ENCODE peak calls at places on chromosome 3, in five cellular contexts. One of them, this sample, is unnamed.

GRCh38 chr3:124878561-124879394 is 8.4 kb downstream of the ITGB5 start:
- DNase-seq in HCT116: peak; percentile 89
- DNase-seq in GM12878: no peak
- DNase-seq in SK-N-SH: no peak
- DNase-seq in K562: peak; percentile 77
- DNase-seq in this sample: peak; percentile 99

GRCh38 chr3:17894434-17895060 is 152.1 kb upstream of the TBC1D5 start:
- DNase-seq in GM12878: no peak
- DNase-seq in SK-N-SH: no peak
- DNase-seq in HCT116: peak; percentile 56
- DNase-seq in K562: peak; percentile 17
- DNase-seq in this sample: peak; percentile 2

GRCh38 chr3:70539908-70540307 is 227.5 kb upstream of the MDFIC2 start:
- DNase-seq in GM12878: no peak
- DNase-seq in K562: peak; percentile 7
- DNase-seq in SK-N-SH: no peak
- DNase-seq in HCT116: no peak
- DNase-seq in this sample: no peak

GRCh38 chr3:64992462-64993285 is 304.9 kb upstream of the ADAMTS9 start:
- DNase-seq in GM12878: no peak
- DNase-seq in K562: no peak
- DNase-seq in HCT116: no peak
- DNase-seq in SK-N-SH: no peak
- DNase-seq in this sample: no peak

GRCh38 chr3:58704745-58705144 is 38.2 kb upstream of the FAM3D start:
- DNase-seq in SK-N-SH: no peak
- DNase-seq in HCT116: no peak
- DNase-seq in K562: no peak
- DNase-seq in GM12878: no peak
- DNase-seq in this sample: no peak

GRCh38 chr3:55333923-55334322 is 153.2 kb downstream of the WNT5A start:
- DNase-seq in GM12878: no peak
- DNase-seq in SK-N-SH: no peak
- DNase-seq in K562: no peak
- DNase-seq in HCT116: no peak
- DNase-seq in this sample: no peak

GRCh38 chr3:27655536-27655935 is 66.6 kb downstream of the EOMES start:
- DNase-seq in SK-N-SH: no peak
- DNase-seq in HCT116: no peak
- DNase-seq in GM12878: no peak
- DNase-seq in K562: no peak
- DNase-seq in this sample: no peak

GRCh38 chr3:188000361-188000861 is 153.5 kb upstream of the LPP start:
- DNase-seq in SK-N-SH: no peak
- DNase-seq in HCT116: no peak
- DNase-seq in GM12878: no peak
- DNase-seq in K562: no peak
- DNase-seq in this sample: no peak

GRCh38 chr3:185164428-185165217 is 11.8 kb upstream of the C3orf70 start:
- DNase-seq in K562: no peak
- DNase-seq in GM12878: no peak
- DNase-seq in SK-N-SH: no peak
- DNase-seq in HCT116: no peak
- DNase-seq in this sample: no peak

GRCh38 chr3:15649831-15650230 is 48.3 kb downstream of the BTD start:
- DNase-seq in HCT116: no peak
- DNase-seq in GM12878: no peak
- DNase-seq in SK-N-SH: no peak
- DNase-seq in K562: no peak
- DNase-seq in this sample: no peak

GRCh38 chr3:64405211-64405818 is 180.0 kb upstream of the PRICKLE2 start:
- DNase-seq in SK-N-SH: no peak
- DNase-seq in HCT116: no peak
- DNase-seq in K562: no peak
- DNase-seq in GM12878: no peak
- DNase-seq in this sample: no peak

GRCh38 chr3:31004025-31004678 is 109.7 kb upstream of the GADL1 start:
- DNase-seq in HCT116: no peak
- DNase-seq in GM12878: no peak
- DNase-seq in K562: no peak
- DNase-seq in SK-N-SH: peak; percentile 9
- DNase-seq in this sample: no peak

GRCh38 chr3:124791142-124791541 is 60.9 kb downstream of the UMPS start:
- DNase-seq in SK-N-SH: no peak
- DNase-seq in GM12878: no peak
- DNase-seq in HCT116: no peak
- DNase-seq in K562: no peak
- DNase-seq in this sample: no peak

GRCh38 chr3:69921651-69922050 is 77.9 kb upstream of the SAMMSON start:
- DNase-seq in K562: no peak
- DNase-seq in SK-N-SH: no peak
- DNase-seq in GM12878: no peak
- DNase-seq in HCT116: no peak
- DNase-seq in this sample: no peak

GRCh38 chr3:66344391-66344811 is 123.6 kb downstream of the SLC25A26 start:
- DNase-seq in HCT116: no peak
- DNase-seq in K562: no peak
- DNase-seq in SK-N-SH: no peak
- DNase-seq in GM12878: no peak
- DNase-seq in this sample: no peak

GRCh38 chr3:65551945-65552344 is 486.8 kb downstream of the MAGI1 start:
- DNase-seq in HCT116: no peak
- DNase-seq in K562: no peak
- DNase-seq in SK-N-SH: no peak
- DNase-seq in GM12878: no peak
- DNase-seq in this sample: no peak

GRCh38 chr3:127449489-127450212 is 140.9 kb downstream of the TPRA1 start:
- DNase-seq in HCT116: no peak
- DNase-seq in GM12878: no peak
- DNase-seq in SK-N-SH: no peak
- DNase-seq in K562: no peak
- DNase-seq in this sample: no peak

GRCh38 chr3:171825222-171825828 is 15.0 kb upstream of the PLD1 start:
- DNase-seq in K562: no peak
- DNase-seq in HCT116: no peak
- DNase-seq in GM12878: no peak
- DNase-seq in SK-N-SH: no peak
- DNase-seq in this sample: no peak

GRCh38 chr3:134149286-134149685 is 101.4 kb downstream of the RYK start:
- DNase-seq in HCT116: no peak
- DNase-seq in SK-N-SH: no peak
- DNase-seq in K562: no peak
- DNase-seq in GM12878: no peak
- DNase-seq in this sample: no peak

GRCh38 chr3:120324185-120324584 is 25.0 kb downstream of the LRRC58 start:
- DNase-seq in GM12878: no peak
- DNase-seq in K562: no peak
- DNase-seq in HCT116: no peak
- DNase-seq in SK-N-SH: no peak
- DNase-seq in this sample: no peak

GRCh38 chr3:188518416-188518815 is 364.5 kb downstream of the LPP start:
- DNase-seq in HCT116: no peak
- DNase-seq in SK-N-SH: no peak
- DNase-seq in K562: no peak
- DNase-seq in GM12878: no peak
- DNase-seq in this sample: no peak

GRCh38 chr3:18300916-18301315 is 124.2 kb downstream of the SATB1 start:
- DNase-seq in GM12878: no peak
- DNase-seq in SK-N-SH: no peak
- DNase-seq in K562: no peak
- DNase-seq in HCT116: no peak
- DNase-seq in this sample: no peak

GRCh38 chr3:42019953-42020260 is 58.0 kb upstream of the ULK4 start:
- DNase-seq in SK-N-SH: no peak
- DNase-seq in GM12878: no peak
- DNase-seq in K562: no peak
- DNase-seq in HCT116: no peak
- DNase-seq in this sample: no peak
- H3K4me1 ChIP-seq in SK-N-SH: peaks cover 17% of the 10 kb centered on the region
- H3K4me1 ChIP-seq in GM12878: peaks cover 20% of the 10 kb centered on the region
- H3K4me1 ChIP-seq in K562: peaks cover 29% of the 10 kb centered on the region
- H3K4me1 ChIP-seq in HCT116: peaks cover 42% of the 10 kb centered on the region
- H3K4me1 ChIP-seq in this sample: peaks cover 67% of the 10 kb centered on the region

GRCh38 chr3:132435239-132435910 is 18.1 kb downstream of the DNAJC13 start:
- DNase-seq in SK-N-SH: no peak
- DNase-seq in K562: no peak
- DNase-seq in GM12878: no peak
- DNase-seq in HCT116: no peak
- DNase-seq in this sample: no peak
- H3K27ac ChIP-seq in SK-N-SH: peak overlapping the region; percentile 47
- H3K27ac ChIP-seq in K562: no peak overlapping the region
- H3K27ac ChIP-seq in GM12878: no peak overlapping the region
- H3K27ac ChIP-seq in HCT116: no peak overlapping the region
- H3K27ac ChIP-seq in this sample: no peak overlapping the region

GRCh38 chr3:196969660-196970546 is 1.3 kb upstream of the PIGZ start:
- DNase-seq in SK-N-SH: peak; percentile 97
- DNase-seq in HCT116: no peak
- DNase-seq in GM12878: no peak
- DNase-seq in K562: peak; percentile 89
- DNase-seq in this sample: no peak
- TF ChIP-seq SIN3A in SK-N-SH: no peak
- TF ChIP-seq SIN3A in HCT116: no peak
- TF ChIP-seq SIN3A in GM12878: no peak
- TF ChIP-seq SIN3A in K562: peak; percentile 42
- TF ChIP-seq SIN3A in this sample: peak; percentile 82

DNA sequence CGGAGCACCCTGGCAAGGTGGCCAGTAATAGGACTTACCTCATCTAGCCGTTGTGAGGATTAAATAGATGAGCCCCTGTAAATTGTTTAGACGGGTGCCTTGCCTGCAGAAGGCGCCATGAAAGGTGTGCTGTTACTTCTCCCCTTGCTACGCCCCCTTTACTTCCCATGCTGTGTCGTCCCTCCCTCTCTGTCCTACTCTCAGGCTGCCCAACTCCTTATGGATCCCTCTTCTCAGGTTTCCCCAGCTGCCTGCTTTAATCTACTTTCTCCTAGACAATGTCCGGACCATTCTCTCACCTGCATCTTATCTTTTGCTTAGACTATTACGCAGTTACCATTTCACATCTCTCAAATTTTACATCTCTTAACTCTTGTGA is 1.7 kb upstream of the FBXW12 start:
- DNase-seq in GM12878: no peak
- DNase-seq in K562: no peak
- DNase-seq in HCT116: no peak
- DNase-seq in SK-N-SH: no peak
- DNase-seq in this sample: no peak
- H3K4me1 ChIP-seq in GM12878: no peaks in the 10 kb centered on the region
- H3K4me1 ChIP-seq in K562: peaks cover 3% of the 10 kb centered on the region
- H3K4me1 ChIP-seq in HCT116: peaks cover 2% of the 10 kb centered on the region
- H3K4me1 ChIP-seq in SK-N-SH: peaks cover 33% of the 10 kb centered on the region
- H3K4me1 ChIP-seq in this sample: no peaks in the 10 kb centered on the region

GRCh38 chr3:170566413-170566812 is 19.5 kb downstream of the SLC7A14 start:
- DNase-seq in K562: no peak
- DNase-seq in GM12878: no peak
- DNase-seq in HCT116: no peak
- DNase-seq in SK-N-SH: no peak
- DNase-seq in this sample: no peak

GRCh38 chr3:170563712-170564423 is 22.0 kb downstream of the SLC7A14 start:
- DNase-seq in GM12878: peak; percentile 23
- DNase-seq in K562: no peak
- DNase-seq in HCT116: no peak
- DNase-seq in SK-N-SH: peak; percentile 70
- DNase-seq in this sample: no peak

GRCh38 chr3:170562080-170562479 is 23.8 kb downstream of the SLC7A14 start:
- DNase-seq in K562: no peak
- DNase-seq in HCT116: no peak
- DNase-seq in GM12878: no peak
- DNase-seq in SK-N-SH: no peak
- DNase-seq in this sample: no peak

GRCh38 chr3:170564664-170565063 is 21.2 kb downstream of the SLC7A14 start:
- DNase-seq in SK-N-SH: no peak
- DNase-seq in HCT116: no peak
- DNase-seq in GM12878: no peak
- DNase-seq in K562: no peak
- DNase-seq in this sample: no peak

GRCh38 chr3:170565495-170565894 is 20.4 kb downstream of the SLC7A14 start:
- DNase-seq in SK-N-SH: no peak
- DNase-seq in GM12878: no peak
- DNase-seq in K562: no peak
- DNase-seq in HCT116: no peak
- DNase-seq in this sample: no peak
- H3K27ac ChIP-seq in SK-N-SH: no peak overlapping the region
- H3K27ac ChIP-seq in GM12878: no peak overlapping the region
- H3K27ac ChIP-seq in K562: no peak overlapping the region
- H3K27ac ChIP-seq in HCT116: no peak overlapping the region
- H3K27ac ChIP-seq in this sample: no peak overlapping the region

GRCh38 chr3:48564022-48564421 is 441 bp upstream of the UCN2 start:
- DNase-seq in K562: no peak
- DNase-seq in GM12878: no peak
- DNase-seq in HCT116: peak; percentile 35
- DNase-seq in SK-N-SH: no peak
- DNase-seq in this sample: no peak
- TF ChIP-seq SIN3A in K562: no peak
- TF ChIP-seq SIN3A in GM12878: no peak
- TF ChIP-seq SIN3A in HCT116: no peak
- TF ChIP-seq SIN3A in SK-N-SH: no peak
- TF ChIP-seq SIN3A in this sample: no peak

DNA sequence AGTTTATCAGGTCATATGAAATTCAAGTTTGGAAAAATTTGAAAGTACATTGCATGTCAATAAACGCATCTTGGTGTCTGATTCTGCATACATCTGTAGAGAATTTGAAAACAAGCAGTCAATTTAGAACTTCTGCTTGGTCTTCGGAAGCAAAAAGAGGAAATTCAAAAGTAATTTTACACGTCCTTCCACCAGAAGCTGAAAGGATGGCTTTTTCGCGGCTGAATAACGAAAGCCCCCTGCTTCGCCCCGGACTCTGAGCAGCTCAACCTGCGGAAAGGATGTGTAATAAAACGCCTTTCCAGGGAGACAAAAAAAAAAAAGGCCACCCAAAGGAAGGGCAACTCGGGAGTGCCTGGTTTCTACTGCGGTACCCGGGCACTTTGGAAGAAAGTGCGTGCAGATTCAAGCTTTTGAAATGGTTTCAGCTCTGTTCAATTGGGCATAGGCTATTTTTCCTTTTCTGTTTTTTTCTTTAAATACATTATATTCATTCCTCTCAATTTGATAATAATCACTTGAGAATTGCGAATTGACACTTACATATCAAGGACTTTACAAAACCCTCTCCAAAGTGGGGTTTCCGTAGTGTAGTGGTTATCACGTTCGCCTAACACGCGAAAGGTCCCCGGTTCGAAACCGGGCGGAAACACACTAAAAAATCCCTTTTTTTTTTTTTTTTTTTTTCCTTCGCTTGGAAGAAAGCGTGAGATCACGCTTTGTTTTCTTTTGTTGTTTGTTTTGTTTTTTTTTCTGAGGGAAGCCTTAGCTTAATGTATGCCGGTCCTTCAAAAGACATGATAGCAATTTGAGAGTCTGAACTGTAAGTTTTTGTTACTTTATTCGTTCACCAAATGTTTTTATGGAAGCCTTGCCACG is 1.3 kb upstream of the MYNN start:
- DNase-seq in HCT116: peak; percentile 65
- DNase-seq in SK-N-SH: peak; percentile 65
- DNase-seq in K562: peak; percentile 69
- DNase-seq in GM12878: peak; percentile 90
- DNase-seq in this sample: peak; percentile 87
- H3K4me1 ChIP-seq in HCT116: peaks cover 3% of the 10 kb centered on the region
- H3K4me1 ChIP-seq in SK-N-SH: peaks cover 4% of the 10 kb centered on the region
- H3K4me1 ChIP-seq in K562: peaks cover 10% of the 10 kb centered on the region
- H3K4me1 ChIP-seq in GM12878: peaks cover 14% of the 10 kb centered on the region
- H3K4me1 ChIP-seq in this sample: peaks cover 9% of the 10 kb centered on the region